ENCODE peak calls at places on chromosome 7, in seven cellular contexts. Q is AG04450, O is ovary, Y is heart left ventricle, R is cardiac fibroblast, E is foreskin fibroblast, F is mesendoderm. U is an unnamed sample.

GRCh38 chr7:118280319-118281012 is 56.0 kb downstream of the ANKRD7 start:
- DNase-seq in Q (no peak), O (no peak), Y (no peak), R (no peak), E (no peak), F (no peak), U (no peak)

GRCh38 chr7:20201380-20201779 is 15.8 kb downstream of the MACC1 start:
- DNase-seq in Q (no peak), O (no peak), Y (no peak), R (no peak), E (no peak), F (peak), U (no peak)

GRCh38 chr7:43112941-43113621 is 634 bp downstream of the HECW1 start:
- DNase-seq in Q (no peak), O (peak), Y (no peak), R (peak), E (peak), F (peak), U (no peak)

GRCh38 chr7:17580141-17580540 is 281.7 kb downstream of the AHR start:
- DNase-seq in Q (peak), O (no peak), Y (no peak), R (peak), E (peak), F (no peak), U (peak)

GRCh38 chr7:635227-635626 is 91.3 kb upstream of the DNAAF5 start:
- DNase-seq in Q (no peak), O (no peak), Y (no peak), R (no peak), E (no peak), F (no peak), U (no peak)

GRCh38 chr7:55133630-55134392 is 115.0 kb downstream of the EGFR start:
- DNase-seq in Q (peak), O (no peak), Y (peak), R (peak), E (peak), F (no peak), U (peak)

GRCh38 chr7:55171157-55171556 is 152.3 kb downstream of the EGFR start:
- DNase-seq in Q (no peak), O (no peak), Y (peak), R (no peak), E (no peak), F (no peak), U (no peak)

GRCh38 chr7:149005427-149006344 is 22.6 kb downstream of the PDIA4 start:
- DNase-seq in Q (no peak), O (peak), Y (peak), R (peak), E (peak), F (peak), U (no peak)

GRCh38 chr7:2195403-2196246 is 37.1 kb downstream of the MAD1L1 start:
- DNase-seq in Q (no peak), O (no peak), Y (peak), R (no peak), E (peak), F (no peak), U (no peak)

GRCh38 chr7:98251844-98252639 is at the start of gene TECPR1:
- DNase-seq in Q (peak), O (peak), Y (peak), R (peak), E (peak), F (peak), U (peak)

GRCh38 chr7:99314504-99314903 is 11.2 kb upstream of the ARPC1A start:
- DNase-seq in Q (no peak), O (no peak), Y (no peak), R (no peak), E (no peak), F (no peak), U (no peak)

GRCh38 chr7:40701836-40702551 is 567.2 kb downstream of the SUGCT start:
- DNase-seq in Q (no peak), O (no peak), Y (no peak), R (peak), E (peak), F (no peak), U (no peak)

GRCh38 chr7:38105874-38106483 is 72.1 kb upstream of the STARD3NL start:
- DNase-seq in Q (peak), O (no peak), Y (no peak), R (peak), E (peak), F (peak), U (peak)

GRCh38 chr7:105202561-105203130 is 186.1 kb downstream of the SRPK2 start:
- DNase-seq in Q (no peak), O (no peak), Y (no peak), R (no peak), E (no peak), F (no peak), U (no peak)

GRCh38 chr7:134130124-134130523 is 3.0 kb downstream of the LRGUK start:
- DNase-seq in Q (no peak), O (no peak), Y (no peak), R (no peak), E (no peak), F (peak), U (no peak)

GRCh38 chr7:102823715-102824114 is 74.9 kb downstream of the FAM185A start:
- DNase-seq in Q (no peak), O (no peak), Y (no peak), R (no peak), E (no peak), F (peak), U (no peak)

GRCh38 chr7:89474456-89474855 is 678.9 kb upstream of the TEX47 start:
- DNase-seq in Q (no peak), O (no peak), Y (no peak), R (no peak), E (no peak), F (no peak), U (no peak)

GRCh38 chr7:115274-115911 is 77.0 kb upstream of the FAM20C start:
- DNase-seq in Q (no peak), O (no peak), Y (no peak), R (peak), E (peak), F (no peak), U (peak)

GRCh38 chr7:16668978-16669377 is 23.0 kb downstream of the BZW2 start:
- DNase-seq in Q (no peak), O (no peak), Y (no peak), R (peak), E (peak), F (no peak), U (no peak)

GRCh38 chr7:22576941-22577927 is 77.2 kb upstream of the STEAP1B start:
- DNase-seq in Q (peak), O (no peak), Y (no peak), R (peak), E (peak), F (no peak), U (peak)
- H3K4me3 ChIP-seq in Q (no peak), O (no peak), Y (no peak), R (no peak), E (no peak), F (no peak), U (no peak)

GRCh38 chr7:155295511-155295910 is 2.2 kb upstream of the INSIG1 start:
- DNase-seq in Q (no peak), O (no peak), Y (no peak), R (no peak), E (no peak), F (no peak), U (no peak)

GRCh38 chr7:155296788-155297516 is 726 bp upstream of the INSIG1 start:
- DNase-seq in Q (peak), O (peak), Y (peak), R (peak), E (peak), F (peak), U (peak)

GRCh38 chr7:155298288-155298833 is 683 bp downstream of the INSIG1 start:
- DNase-seq in Q (no peak), O (no peak), Y (no peak), R (no peak), E (peak), F (peak), U (no peak)

GRCh38 chr7:155297517-155298287 is at the start of gene INSIG1:
- DNase-seq in Q (peak), O (peak), Y (peak), R (peak), E (peak), F (peak), U (peak)

DNA sequence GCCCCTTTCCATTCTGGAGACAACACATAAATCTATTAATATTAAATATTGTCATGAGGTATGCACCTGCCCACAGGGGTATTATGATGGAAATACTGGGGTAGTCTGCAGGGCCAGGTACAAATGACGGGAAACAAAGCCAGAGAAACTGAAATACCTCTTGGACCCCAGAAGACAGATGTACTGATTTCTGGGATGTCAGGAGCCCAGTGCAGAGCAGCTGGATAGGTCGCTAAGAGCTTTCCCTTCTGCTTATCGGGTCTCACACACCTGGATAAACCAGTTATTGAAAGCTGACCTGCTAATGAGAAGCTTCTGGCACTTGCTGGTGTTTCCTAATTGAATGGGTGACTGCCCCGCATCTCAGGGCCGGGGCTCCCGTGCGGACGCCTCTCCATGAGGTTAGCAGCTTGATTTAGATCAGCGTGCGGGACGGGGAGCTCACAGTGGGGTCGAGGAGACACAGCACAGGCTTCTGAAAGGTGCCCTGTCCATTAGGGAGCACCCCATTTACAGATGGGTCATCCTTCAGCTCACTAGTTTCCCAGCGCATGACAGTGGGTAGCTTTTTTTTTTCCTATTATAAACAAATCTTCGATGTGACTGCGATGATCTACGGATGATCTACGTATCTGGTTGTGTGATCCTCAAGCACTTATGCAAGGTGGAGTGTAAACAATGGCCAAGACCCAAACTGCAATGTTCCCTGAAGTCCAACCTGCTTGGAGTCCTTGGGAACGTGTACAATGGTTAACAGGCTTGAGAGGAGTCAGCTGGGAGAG is 1.5 kb upstream of the INSIG1 start:
- DNase-seq in Q (no peak), O (peak), Y (no peak), R (no peak), E (no peak), F (no peak), U (no peak)
- H3K4me3 ChIP-seq in Q (peak), O (no peak), Y (peak), R (peak), E (peak), F (no peak), U (peak)

DNA sequence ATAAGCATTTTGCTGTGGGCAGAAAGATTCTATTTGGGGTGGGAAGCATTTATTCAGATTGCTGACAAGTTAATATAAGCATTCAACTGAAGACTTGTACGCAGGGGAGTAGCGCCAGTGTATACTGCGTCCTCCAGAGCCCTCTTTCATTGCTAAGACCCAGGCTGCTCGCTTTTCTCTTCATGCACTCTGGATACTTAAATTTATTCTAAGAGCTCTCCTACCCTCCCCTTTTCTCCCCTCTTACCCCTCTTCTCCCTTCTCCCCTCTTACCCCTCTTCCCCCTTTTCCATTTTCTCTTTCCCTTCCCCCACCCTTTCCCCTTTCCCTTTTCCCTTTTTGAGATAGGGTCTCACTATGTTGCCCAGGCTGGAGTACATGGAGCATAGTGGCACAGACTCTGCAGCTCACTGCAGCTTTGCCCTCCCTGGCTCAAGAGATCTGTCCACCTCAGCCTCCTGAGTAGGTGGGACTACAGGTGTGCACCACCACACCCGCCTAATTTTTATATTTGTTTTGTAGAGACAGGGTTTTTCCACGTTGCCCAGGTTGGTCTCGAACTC is 125.8 kb downstream of the CDK14 start:
- DNase-seq in Q (no peak), O (no peak), Y (no peak), R (no peak), E (no peak), F (no peak), U (no peak)
- H3K4me3 ChIP-seq in Q (no peak), O (no peak), Y (no peak), R (no peak), E (no peak), F (no peak), U (no peak)

GRCh38 chr7:116776046-116776445 is 86.3 kb upstream of the CAPZA2 start:
- DNase-seq in Q (no peak), O (no peak), Y (no peak), R (no peak), E (no peak), F (no peak), U (no peak)
- H3K4me3 ChIP-seq in Q (no peak), O (no peak), Y (no peak), R (no peak), E (no peak), F (no peak), U (no peak)

DNA sequence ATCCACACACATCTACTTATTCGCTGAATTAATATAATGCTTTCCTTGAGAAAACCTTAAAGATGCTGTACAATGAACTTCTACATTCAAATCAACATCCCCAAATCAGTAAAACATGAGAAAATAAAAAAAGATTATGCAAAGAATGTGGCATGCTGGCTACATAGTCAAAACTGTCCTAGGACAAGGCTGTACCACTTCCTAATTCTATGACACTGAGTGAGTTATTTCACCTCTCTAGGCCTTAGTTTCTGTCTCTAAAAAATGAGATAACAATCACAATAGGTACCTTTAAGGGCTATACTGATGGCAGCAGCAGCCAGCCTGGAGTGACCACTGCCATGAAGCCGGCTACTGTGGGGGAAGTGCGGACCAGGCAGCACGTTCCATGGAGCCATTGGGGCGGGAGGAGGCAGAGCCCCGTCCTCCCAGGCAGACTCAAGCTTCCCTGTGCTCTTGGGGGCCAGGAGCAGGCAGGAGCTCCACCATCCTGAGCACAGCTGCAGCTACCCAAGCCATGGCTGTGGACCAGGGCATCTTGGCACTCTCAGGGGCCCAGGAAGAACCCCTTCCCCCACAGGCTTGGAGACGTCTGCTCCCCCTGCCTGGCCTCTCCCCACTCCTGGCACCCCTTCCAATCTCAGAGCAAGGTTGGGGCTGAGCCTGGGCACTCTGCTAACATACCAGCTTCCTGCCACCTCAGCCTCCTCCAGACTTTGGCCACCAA is 110.2 kb downstream of the ELAPOR2 start:
- DNase-seq in Q (no peak), O (no peak), Y (no peak), R (no peak), E (no peak), F (no peak), U (no peak)
- H3K4me3 ChIP-seq in Q (no peak), O (no peak), Y (no peak), R (no peak), E (no peak), F (no peak), U (no peak)